ENCODE peak calls at places on chromosomes 7 and 10, in ten cellular contexts. L is skeletal muscle cell, J is LNCaP clone FGC, Q is GM23338, P is gastrocnemius medialis, F is fibroblast of mammary gland, D is GM06990, H is psoas muscle, R is RWPE2, C is astrocyte of the spinal cord. K is an unnamed sample.

GRCh38 chr7:104482362-104483042 is 154.1 kb downstream of the LHFPL3 start:
- DNase-seq in L (no peak), J (peak), Q (no peak), P (no peak), F (no peak), D (no peak), H (no peak), R (no peak), C (no peak), K (no peak)

GRCh38 chr10:3111626-3112220 is 44.4 kb downstream of the PFKP start:
- DNase-seq in L (no peak), J (no peak), Q (no peak), P (peak), F (peak), D (no peak), H (peak), R (no peak), C (peak), K (no peak)

GRCh38 chr10:123385508-123385907 is 231.3 kb downstream of the BUB3 start:
- DNase-seq in L (no peak), J (no peak), Q (no peak), P (no peak), F (no peak), D (no peak), H (no peak), R (no peak), C (no peak), K (peak)

GRCh38 chr7:135291809-135292253 is 58.2 kb downstream of the STRA8 start:
- DNase-seq in L (peak), J (no peak), Q (no peak), P (no peak), F (peak), D (no peak), H (no peak), R (peak), C (peak), K (no peak)

GRCh38 chr10:127928021-127928806 is 21.3 kb downstream of the PTPRE start:
- DNase-seq in L (no peak), J (no peak), Q (no peak), P (no peak), F (peak), D (no peak), H (no peak), R (no peak), C (peak), K (peak)

GRCh38 chr10:18822156-18822555 is 162.9 kb downstream of the ARL5B start:
- DNase-seq in L (no peak), J (no peak), Q (peak), P (no peak), F (peak), D (no peak), H (no peak), R (no peak), C (peak), K (no peak)

GRCh38 chr7:115747174-115747573 is 283.4 kb downstream of the TFEC start:
- DNase-seq in L (no peak), J (no peak), Q (no peak), P (no peak), F (no peak), D (peak), H (no peak), R (no peak), C (peak), K (no peak)

GRCh38 chr10:490256-490655 is 199.2 kb downstream of the DIP2C start:
- DNase-seq in L (peak), J (no peak), Q (no peak), P (peak), F (peak), D (no peak), H (peak), R (peak), C (no peak), K (peak)

GRCh38 chr7:56099653-56100052 is 6.6 kb downstream of the CHCHD2 start:
- DNase-seq in L (no peak), J (no peak), Q (no peak), P (no peak), F (no peak), D (no peak), H (no peak), R (no peak), C (no peak), K (no peak)

GRCh38 chr10:90413196-90413595 is 444.6 kb downstream of the HTR7 start:
- DNase-seq in L (no peak), J (no peak), Q (no peak), P (no peak), F (peak), D (no peak), H (no peak), R (no peak), C (peak), K (no peak)

GRCh38 chr10:84530724-84531325 is 202.4 kb downstream of the CCSER2 start:
- DNase-seq in L (no peak), J (no peak), Q (no peak), P (no peak), F (no peak), D (no peak), H (no peak), R (no peak), C (no peak), K (no peak)

GRCh38 chr10:68792115-68792514 is 35.2 kb upstream of the STOX1 start:
- DNase-seq in L (no peak), J (no peak), Q (peak), P (no peak), F (peak), D (no peak), H (no peak), R (no peak), C (peak), K (no peak)

GRCh38 chr7:81111358-81111757 is 192.5 kb upstream of the SEMA3C start:
- DNase-seq in L (peak), J (no peak), Q (no peak), P (no peak), F (peak), D (no peak), H (no peak), R (no peak), C (peak), K (no peak)

GRCh38 chr10:62130948-62131347 is 137.7 kb downstream of the RTKN2 start:
- DNase-seq in L (peak), J (no peak), Q (no peak), P (no peak), F (peak), D (no peak), H (no peak), R (no peak), C (peak), K (no peak)

GRCh38 chr10:36462194-36462593 is 663.2 kb upstream of the ANKRD30A start:
- DNase-seq in L (peak), J (no peak), Q (no peak), P (peak), F (peak), D (no peak), H (no peak), R (no peak), C (no peak), K (no peak)

GRCh38 chr7:142568430-142569097 is 180.7 kb upstream of the PRSS1 start:
- DNase-seq in L (peak), J (no peak), Q (no peak), P (no peak), F (peak), D (no peak), H (no peak), R (no peak), C (peak), K (no peak)

GRCh38 chr10:102413053-102413705 is 5.4 kb downstream of the PSD start:
- DNase-seq in L (no peak), J (no peak), Q (peak), P (no peak), F (no peak), D (no peak), H (no peak), R (no peak), C (no peak), K (no peak)

GRCh38 chr7:102253076-102253972 is 33.3 kb upstream of the SH2B2 start:
- DNase-seq in L (no peak), J (no peak), Q (no peak), P (no peak), F (no peak), D (no peak), H (no peak), R (no peak), C (no peak), K (no peak)

GRCh38 chr7:28768577-28769147 is 189.5 kb downstream of the TRIL start:
- DNase-seq in L (peak), J (no peak), Q (no peak), P (no peak), F (peak), D (no peak), H (no peak), R (no peak), C (peak), K (no peak)

DNA sequence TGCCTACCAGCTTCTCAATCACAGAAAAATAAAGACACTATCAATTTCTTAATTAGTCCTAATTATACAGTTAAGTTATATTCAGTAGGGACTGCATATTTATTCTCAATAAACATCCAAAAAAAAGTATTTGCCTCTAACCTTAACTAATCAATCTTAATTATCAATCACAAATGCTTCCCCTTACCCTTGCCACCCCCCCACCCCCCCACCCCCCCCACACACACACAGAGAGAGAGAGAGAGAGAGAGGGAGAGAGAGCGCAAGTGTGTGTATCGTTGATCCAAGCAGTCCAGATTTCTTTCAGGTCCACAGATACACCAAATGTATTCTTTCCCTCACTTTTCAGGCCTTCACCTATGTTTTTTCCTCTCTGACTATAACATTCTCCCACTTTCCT is 12.9 kb downstream of the ZNF800 start:
- DNase-seq in L (no peak), J (no peak), Q (no peak), P (no peak), F (no peak), D (no peak), H (no peak), R (no peak), C (no peak), K (no peak)
- H3K4me3 ChIP-seq in L (no peak), J (no peak), Q (no peak), P (no peak), F (no peak), D (no peak), H (no peak), R (no peak), C (no peak), K (no peak)

DNA sequence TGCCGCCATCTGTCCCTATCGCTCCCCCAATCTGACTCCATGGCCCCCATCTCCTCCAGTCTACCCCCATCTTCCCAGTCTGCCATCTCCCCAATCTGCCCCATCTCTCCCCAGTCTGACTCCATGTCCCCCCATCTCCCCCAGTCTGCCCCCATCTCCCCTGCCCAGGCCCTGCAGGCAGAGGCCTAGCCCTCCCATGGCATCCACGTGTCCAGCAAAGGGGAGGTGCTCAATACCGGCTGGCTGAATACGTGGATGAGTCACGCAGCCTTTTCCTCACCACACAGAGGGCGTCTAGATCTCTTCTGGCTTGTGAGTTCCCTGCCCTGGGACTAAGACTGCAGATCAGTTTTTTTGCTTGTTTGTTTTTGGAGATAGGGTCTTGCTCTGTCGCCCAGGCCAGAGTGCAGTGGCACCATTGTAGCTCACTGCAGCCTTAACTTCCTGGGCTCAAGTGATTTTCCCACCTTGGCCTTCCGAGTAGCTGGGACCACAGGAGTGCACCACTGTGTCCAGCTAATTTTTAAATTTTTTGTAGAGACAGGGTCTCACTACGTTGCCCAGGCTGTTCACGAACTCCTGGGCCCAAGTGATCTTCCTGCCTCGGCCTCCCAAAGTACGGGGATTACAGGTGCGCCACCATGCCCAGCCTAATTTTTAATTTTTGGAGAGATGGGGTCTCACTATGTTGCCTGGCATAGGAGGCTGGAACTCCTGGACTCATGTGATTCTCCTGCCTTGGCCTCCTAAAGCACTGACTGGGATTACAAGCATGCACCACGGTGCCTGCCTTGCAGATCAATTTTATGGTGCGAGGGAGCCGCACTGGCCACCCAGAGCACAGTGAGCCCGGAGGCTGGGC is 15.3 kb upstream of the GPR146 start:
- DNase-seq in L (peak), J (peak), Q (peak), P (peak), F (peak), D (no peak), H (peak), R (peak), C (peak), K (peak)
- H3K4me3 ChIP-seq in L (peak), J (peak), Q (peak), P (peak), F (peak), D (peak), H (peak), R (peak), C (peak), K (no peak)

DNA sequence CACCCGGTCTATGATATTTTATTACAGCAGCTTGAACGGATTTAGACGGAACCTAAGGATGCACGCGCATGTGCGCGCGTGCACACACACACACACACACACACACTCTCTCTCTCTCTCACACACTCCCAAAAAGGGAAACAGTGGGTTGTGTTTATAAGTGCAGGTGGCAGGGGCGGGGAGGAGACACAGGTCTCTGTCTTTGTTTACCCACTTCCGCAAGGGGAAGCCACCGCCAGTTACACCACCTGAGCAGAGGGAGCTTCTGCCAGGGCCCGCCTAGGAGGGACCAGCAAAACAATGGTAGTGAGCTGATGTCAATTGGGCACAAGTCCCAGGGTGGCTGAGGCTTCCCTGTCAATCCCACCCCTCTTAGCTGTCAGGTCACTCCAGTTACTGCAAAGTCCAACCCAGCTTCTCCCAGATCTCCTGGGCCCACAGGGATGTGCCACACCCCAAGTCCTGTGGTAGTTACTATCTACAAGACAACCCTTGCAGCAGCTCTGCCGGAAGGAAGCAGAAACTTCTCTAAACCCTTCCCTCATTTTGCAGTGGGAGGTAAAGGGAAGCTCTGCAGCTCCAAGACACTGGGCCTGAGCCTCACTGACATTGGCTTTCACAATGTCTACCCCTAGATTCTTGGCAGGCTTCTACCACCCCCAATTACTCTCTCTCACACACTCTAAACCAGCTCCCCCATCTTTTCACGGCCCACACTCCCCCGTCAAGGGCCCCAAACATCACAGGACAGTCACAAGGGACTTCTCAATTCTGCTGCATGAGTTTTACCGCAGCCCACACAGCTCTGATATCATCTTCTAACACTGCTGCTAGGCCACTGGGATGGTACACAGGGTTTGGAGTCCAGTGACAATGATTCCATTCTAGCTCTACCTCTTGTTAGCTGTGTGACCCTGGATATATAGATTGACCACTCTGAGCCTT is 17.6 kb downstream of the ANXA11 start:
- DNase-seq in L (no peak), J (no peak), Q (no peak), P (no peak), F (no peak), D (peak), H (peak), R (no peak), C (no peak), K (no peak)
- H3K4me3 ChIP-seq in L (no peak), J (no peak), Q (no peak), P (no peak), F (no peak), D (peak), H (no peak), R (no peak), C (no peak), K (no peak)

DNA sequence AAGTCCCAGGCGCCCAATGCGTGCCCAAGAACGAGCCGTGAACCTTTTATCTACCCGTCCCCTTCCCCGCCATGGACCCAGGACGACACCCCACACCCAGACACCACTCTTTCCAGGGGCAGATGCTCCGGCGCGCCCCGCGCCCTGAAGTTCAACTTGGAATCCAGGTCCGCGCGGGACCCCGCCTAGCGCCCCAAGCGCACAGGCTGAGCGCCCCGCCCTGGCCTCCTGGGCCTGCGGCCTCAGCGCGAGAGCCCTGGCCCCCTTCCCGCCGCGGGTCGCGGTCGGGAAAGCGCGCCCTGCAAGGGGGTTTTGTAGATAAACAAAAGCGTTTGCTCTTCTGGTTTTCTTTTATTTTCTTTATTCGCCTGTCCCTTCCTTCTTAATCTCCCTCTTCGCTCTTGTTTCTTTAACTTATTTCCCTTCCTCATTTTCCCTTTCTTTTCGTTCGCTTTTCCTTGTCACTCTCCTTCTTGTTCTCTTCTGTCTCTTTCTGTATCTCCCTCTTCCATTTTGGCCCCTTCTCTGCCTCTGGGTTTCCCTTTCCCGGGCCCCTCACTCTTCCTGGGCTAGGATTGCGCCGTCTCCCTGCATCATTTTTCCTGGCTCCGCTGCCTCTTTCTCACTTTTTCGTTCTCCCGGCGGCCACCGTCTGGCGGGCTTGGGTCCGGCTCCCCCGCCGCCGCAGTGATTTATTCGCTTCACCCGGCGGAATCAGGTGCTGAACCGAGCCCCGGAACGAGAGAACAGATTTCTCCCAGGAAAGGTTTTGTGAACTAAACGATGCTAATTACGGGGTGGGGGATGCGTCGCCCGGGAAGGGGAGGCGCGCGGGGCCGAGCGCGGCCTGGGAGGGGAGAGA is 15.3 kb upstream of the PAX2 start:
- DNase-seq in L (no peak), J (no peak), Q (peak), P (no peak), F (no peak), D (no peak), H (no peak), R (no peak), C (no peak), K (no peak)
- H3K4me3 ChIP-seq in L (no peak), J (no peak), Q (peak), P (peak), F (no peak), D (peak), H (peak), R (no peak), C (no peak), K (no peak)

DNA sequence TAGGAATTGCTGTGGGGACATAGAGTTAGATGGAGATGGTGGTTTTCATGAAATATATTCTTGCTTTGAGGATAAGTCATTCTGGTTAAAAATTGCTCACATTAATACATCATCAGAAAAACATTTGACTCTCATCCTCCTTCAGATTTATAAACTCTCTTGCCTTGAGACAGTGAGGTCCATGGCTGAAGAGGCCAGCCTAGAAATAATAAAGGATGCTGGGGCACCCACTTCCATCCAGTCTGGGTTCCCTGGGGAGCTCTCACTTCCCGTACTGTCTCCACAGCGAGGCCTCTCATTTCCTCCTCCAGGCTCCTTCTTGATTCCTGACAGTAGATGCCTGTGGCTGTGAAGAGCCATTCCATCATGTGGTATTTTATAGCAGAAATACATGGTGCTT is 73.3 kb upstream of the PRKG1 start:
- DNase-seq in L (no peak), J (no peak), Q (no peak), P (no peak), F (peak), D (no peak), H (no peak), R (no peak), C (no peak), K (no peak)
- H3K4me3 ChIP-seq in L (no peak), J (no peak), Q (no peak), P (no peak), F (no peak), D (no peak), H (no peak), R (no peak), C (no peak), K (no peak)

GRCh38 chr10:24866615-24867583 is 85.5 kb downstream of the PRTFDC1 start:
- DNase-seq in L (peak), J (no peak), Q (peak), P (peak), F (peak), D (no peak), H (peak), R (no peak), C (peak), K (peak)
- H3K4me3 ChIP-seq in L (no peak), J (no peak), Q (no peak), P (no peak), F (no peak), D (no peak), H (peak), R (no peak), C (no peak), K (no peak)

K was measured in lower leg skin.